ENCODE peak calls at places on chromosomes 13 and 19, in four cellular contexts. N is uterus, S is psoas muscle, J is aorta. O is an unnamed sample.
A peak's percentile ranks its signal among the peaks of the same experiment; 100 is the strongest.

GRCh38 chr13:111902726-111903125 is 164.2 kb upstream of the SOX1 start:
- DNase-seq in N (no peak), J (no peak), S (no peak), O (no peak)

GRCh38 chr19:43561144-43561970 is 14.0 kb downstream of the XRCC1 start:
- DNase-seq in N (no peak), S (no peak), J (no peak), O (no peak)

GRCh38 chr19:10007811-10008211 is 2.5 kb downstream of the COL5A3 start:
- DNase-seq in J (no peak), N (no peak), S (peak; percentile 43), O (no peak)

GRCh38 chr13:45219938-45220375 is 19.1 kb upstream of the KCTD4 start:
- DNase-seq in N (no peak), J (no peak), S (no peak), O (no peak)

GRCh38 chr19:14383556-14383897 is 2.3 kb downstream of the ADGRE5 start:
- DNase-seq in J (no peak), N (no peak), S (no peak), O (no peak)

GRCh38 chr13:30978981-30979956 is 46.8 kb downstream of the TEX26 start:
- DNase-seq in N (no peak), J (no peak), S (no peak), O (peak; percentile 0)

GRCh38 chr13:85631801-85632200 is 167.4 kb downstream of the SLITRK6 start:
- DNase-seq in S (no peak), N (no peak), J (no peak), O (no peak)

GRCh38 chr13:92303428-92303827 is 905.0 kb downstream of the GPC5 start:
- DNase-seq in S (no peak), J (no peak), N (no peak), O (no peak)

GRCh38 chr19:14082675-14082960 is 3.0 kb downstream of the C19orf67 start:
- DNase-seq in J (no peak), N (no peak), S (no peak), O (no peak)

GRCh38 chr19:45368737-45369340 is 1.5 kb downstream of the ERCC2 start:
- DNase-seq in J (no peak), N (no peak), S (no peak), O (no peak)

GRCh38 chr19:33988601-33989000 is 183.7 kb upstream of the LSM14A start:
- DNase-seq in N (no peak), S (no peak), J (no peak), O (no peak)

GRCh38 chr13:52599853-52600603 is 42.2 kb upstream of the HNRNPA1L2 start:
- DNase-seq in N (peak; percentile 36), J (peak; percentile 60), S (peak; percentile 30), O (no peak)

GRCh38 chr19:35292986-35293732 is 1.2 kb downstream of the MAG start:
- DNase-seq in S (no peak), J (no peak), N (no peak), O (no peak)

GRCh38 chr19:35294859-35295258 is 2.9 kb downstream of the MAG start:
- DNase-seq in N (no peak), S (no peak), J (no peak), O (no peak)

GRCh38 chr19:35295453-35295791 is 3.5 kb downstream of the MAG start:
- DNase-seq in N (no peak), S (no peak), J (no peak), O (no peak)

GRCh38 chr19:35293733-35294309 is 1.9 kb downstream of the MAG start:
- DNase-seq in N (no peak), S (no peak), J (no peak), O (no peak)

DNA sequence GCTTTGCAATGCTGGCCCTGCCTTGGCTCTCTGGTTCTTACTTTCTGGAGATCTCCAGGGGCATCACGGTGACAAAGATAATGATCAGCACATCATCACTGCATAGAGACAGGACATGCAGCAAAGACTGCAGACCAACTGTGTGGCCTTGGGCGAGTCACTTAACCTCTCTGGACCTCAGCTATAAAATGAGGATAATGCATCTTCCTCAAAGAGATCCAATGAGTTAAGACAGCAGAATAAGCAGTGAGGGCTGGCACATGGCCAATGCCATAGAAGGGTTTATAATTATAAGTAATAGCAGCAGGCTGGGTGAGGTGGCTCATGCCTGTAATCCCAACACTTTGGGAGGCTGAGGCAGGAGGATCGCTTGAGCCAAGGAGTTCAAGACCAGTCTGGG is 2.4 kb downstream of the MAG start:
- DNase-seq in N (no peak), J (no peak), S (no peak), O (no peak)
- H3K27me3 ChIP-seq in N (no peaks in the 10 kb centered on the region), J (no peaks in the 10 kb centered on the region), S (peaks cover 19% of the 10 kb centered on the region), O (no peaks in the 10 kb centered on the region)

DNA sequence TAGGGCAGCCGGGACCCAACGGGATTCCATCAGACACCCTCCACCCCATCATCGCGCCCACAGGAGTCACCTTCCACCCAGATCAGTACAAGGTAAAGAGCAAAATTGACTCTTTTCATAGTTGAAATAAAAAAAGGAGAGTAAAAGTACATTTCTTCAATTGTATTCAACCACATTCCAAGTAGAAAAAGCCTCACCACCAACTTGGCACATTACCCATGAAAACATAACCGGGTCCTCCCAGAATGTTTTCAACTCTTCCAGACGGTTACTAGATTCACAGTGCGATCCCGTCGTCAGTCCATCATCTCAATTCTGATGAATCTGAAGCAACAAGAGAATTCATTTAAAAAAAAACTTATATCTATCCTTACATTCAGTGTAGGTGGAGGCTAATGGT is 125.2 kb downstream of the RAB20 start:
- DNase-seq in J (no peak), S (no peak), N (no peak), O (no peak)
- H3K36me3 ChIP-seq in J (peaks cover 3% of the 10 kb centered on the region), S (peaks cover 55% of the 10 kb centered on the region), N (no peaks in the 10 kb centered on the region), O (no peaks in the 10 kb centered on the region)

DNA sequence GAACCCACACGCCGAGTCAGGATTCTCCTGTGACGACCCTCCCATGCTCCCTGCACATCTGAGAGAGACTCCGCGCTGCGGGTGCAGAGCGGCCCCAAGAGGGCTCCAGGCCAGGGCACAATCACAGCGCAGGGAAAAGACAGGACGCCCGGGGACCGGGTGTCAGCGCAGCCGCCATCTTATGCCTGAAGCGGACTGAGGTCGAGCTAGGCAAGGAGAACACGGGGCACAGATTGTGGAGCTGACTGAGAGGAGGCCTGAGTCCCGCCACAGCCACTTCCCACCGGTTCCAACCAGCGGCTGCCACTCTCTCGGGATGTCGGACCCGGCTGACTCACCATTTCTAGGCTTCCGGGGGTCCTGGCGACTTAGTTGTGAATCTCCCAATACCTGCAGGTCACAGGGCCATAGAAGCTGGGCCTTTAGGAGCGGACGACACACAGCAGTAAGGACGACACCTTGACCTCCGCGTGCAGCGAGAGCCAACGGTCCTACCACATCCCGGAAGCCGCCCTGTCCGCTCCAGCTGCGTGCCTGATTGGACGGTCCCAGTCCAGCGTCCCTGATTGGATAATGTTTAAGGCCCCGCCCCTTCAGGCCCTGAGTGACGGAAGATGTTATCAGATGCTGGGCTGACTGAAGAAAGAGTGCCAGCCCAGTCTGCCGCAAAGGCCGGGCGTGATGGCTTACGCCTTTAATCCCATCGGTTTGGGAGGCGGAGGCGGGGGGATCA is at the start of gene ZNF728:
- DNase-seq in S (peak; percentile 75), J (peak; percentile 83), N (peak; percentile 74), O (no peak)
- H3K4me3 ChIP-seq in S (peak within 1 kb of the TSS; percentile 55), J (peak within 1 kb of the TSS; percentile 61), N (peak within 1 kb of the TSS; percentile 41), O (no peak within 1 kb of the TSS)

GRCh38 chr19:18609717-18610051 is 3.0 kb upstream of the TMEM59L start:
- DNase-seq in J (no peak), S (no peak), N (no peak), O (no peak)

GRCh38 chr19:18611327-18612050 is 1.2 kb upstream of the TMEM59L start:
- DNase-seq in N (no peak), S (no peak), J (no peak), O (no peak)

GRCh38 chr19:18612051-18612771 is 459 bp upstream of the TMEM59L start:
- DNase-seq in J (no peak), N (no peak), S (no peak), O (no peak)

GRCh38 chr19:18610245-18610555 is 2.5 kb upstream of the TMEM59L start:
- DNase-seq in N (no peak), J (no peak), S (no peak), O (no peak)

DNA sequence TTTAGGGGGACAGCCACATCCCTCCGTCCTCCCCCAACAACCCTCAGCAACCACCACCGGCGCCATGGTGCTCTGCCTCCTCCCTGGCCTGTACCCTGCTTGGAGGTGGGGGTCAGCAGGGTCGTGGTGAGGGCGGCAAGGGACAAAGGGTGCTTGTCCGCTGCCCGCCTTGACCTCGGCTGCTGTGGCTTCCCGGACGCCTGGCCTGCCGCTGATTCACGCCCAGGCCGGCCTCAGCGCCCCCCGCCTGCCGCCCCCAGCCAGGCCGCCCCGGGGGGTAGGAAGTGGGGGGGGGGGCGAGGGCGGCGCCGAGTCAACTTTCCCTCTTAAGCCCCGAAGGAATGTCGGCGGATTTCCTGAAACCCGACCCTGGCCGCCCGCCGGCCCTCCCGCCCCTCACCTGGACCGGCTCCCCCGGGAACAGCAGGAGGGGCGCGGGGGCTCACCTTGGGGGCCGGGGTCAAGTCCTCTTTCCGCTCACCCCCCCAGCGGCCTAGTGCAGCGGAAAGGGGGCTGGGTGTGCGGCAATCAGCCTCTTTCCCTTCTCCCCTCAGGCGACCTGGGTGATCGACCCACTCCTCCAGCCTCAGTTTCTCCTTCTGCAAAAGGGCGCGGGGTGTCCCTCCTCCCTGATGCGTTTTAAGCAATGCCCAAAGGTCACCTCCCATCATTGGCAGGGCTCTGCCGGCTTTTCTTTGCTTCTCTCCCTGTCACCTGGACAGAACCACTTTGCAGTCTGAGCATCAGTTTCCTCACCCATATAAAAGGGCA is 1.9 kb upstream of the TMEM59L start:
- DNase-seq in S (no peak), J (no peak), N (no peak), O (no peak)
- H3K27me3 ChIP-seq in S (peaks cover 87% of the 10 kb centered on the region), J (no peaks in the 10 kb centered on the region), N (peaks cover 52% of the 10 kb centered on the region), O (peaks cover 81% of the 10 kb centered on the region)

DNA sequence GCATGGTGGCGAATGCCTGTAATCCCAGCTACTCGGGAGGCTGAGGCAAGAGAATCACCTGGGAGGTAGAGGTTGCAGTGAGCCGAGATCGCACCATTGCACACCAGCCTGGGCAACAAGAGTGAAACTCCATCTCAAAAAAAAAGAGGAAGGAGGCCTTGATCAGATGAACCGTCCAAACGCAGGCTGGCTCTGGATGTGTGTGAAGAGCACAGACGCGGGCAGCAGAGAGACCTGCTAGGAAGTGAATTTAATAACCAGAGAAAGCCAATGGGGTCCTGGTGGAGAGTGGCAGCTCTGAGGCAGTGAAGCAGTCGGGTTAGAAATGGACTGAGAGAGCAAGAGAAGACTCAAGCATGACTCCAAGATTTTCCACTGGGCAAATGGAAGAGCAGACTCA is 136.5 kb downstream of the RNF17 start:
- DNase-seq in J (no peak), S (no peak), N (no peak), O (no peak)
- H3K36me3 ChIP-seq in J (peaks cover 2% of the 10 kb centered on the region), S (peaks cover 37% of the 10 kb centered on the region), N (no peaks in the 10 kb centered on the region), O (no peaks in the 10 kb centered on the region)

GRCh38 chr19:39543477-39543857 is 3.5 kb upstream of the EID2 start:
- DNase-seq in N (no peak), J (no peak), S (no peak), O (no peak)

GRCh38 chr19:39544201-39544903 is 4.4 kb upstream of the EID2 start:
- DNase-seq in J (no peak), S (no peak), N (no peak), O (no peak)

GRCh38 chr19:39540333-39540673 is 342 bp upstream of the EID2 start:
- DNase-seq in S (no peak), J (no peak), N (no peak), O (no peak)

GRCh38 chr19:39539519-39540332 is at the start of gene EID2:
- DNase-seq in S (peak; percentile 95), N (peak; percentile 95), J (peak; percentile 97), O (peak; percentile 82)

DNA sequence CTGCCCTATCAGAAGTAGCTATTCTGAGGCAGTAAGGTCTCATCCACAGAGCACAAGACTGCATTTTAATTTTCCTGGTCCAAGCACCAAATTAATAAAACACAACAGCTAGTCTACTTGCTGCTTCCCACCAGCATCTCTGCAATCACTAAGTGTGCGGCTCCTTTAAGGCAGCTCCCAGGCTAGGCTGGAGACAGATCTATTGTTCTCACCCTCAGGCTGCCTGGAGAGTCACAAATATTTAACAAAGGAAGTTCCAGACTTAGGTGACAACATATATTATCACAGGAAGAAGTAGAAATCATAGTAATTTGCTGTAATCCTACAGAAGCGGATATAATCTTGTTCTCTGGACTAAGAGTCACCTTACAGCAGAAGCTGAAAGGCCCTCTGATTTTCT is 2.2 kb upstream of the EID2 start:
- DNase-seq in J (no peak), N (no peak), S (no peak), O (no peak)
- H3K4me3 ChIP-seq in J (no peak overlapping the region), N (no peak overlapping the region), S (no peak overlapping the region), O (no peak overlapping the region)

O was measured in effector memory CD4-positive, alpha-beta T cell.